ENCODE peak calls at places on chromosome 16, in eight cellular contexts. T is colonic mucosa; E is CD8-positive, alpha-beta T cell; Y is DND-41; C is PC-9; B is cardiac muscle cell; O is sigmoid colon; S is ovary. F is an unnamed sample.

GRCh38 chr16:48831081-48831722 is 221.2 kb upstream of the N4BP1 start:
- DNase-seq in T (no peak), E (no peak), Y (no peak), C (no peak), B (no peak), O (no peak), S (no peak), F (no peak)

GRCh38 chr16:23694707-23695373 is 16.2 kb downstream of the PLK1 start:
- DNase-seq in T (no peak), E (no peak), Y (no peak), C (no peak), B (peak), O (no peak), S (no peak), F (no peak)

GRCh38 chr16:80323187-80323807 is 217.5 kb upstream of the DYNLRB2 start:
- DNase-seq in T (no peak), E (no peak), Y (no peak), C (no peak), B (no peak), O (no peak), S (no peak), F (peak)

GRCh38 chr16:53893731-53894435 is 189.9 kb downstream of the FTO start:
- DNase-seq in T (peak), E (no peak), Y (no peak), C (peak), B (peak), O (no peak), S (peak), F (no peak)

GRCh38 chr16:15950167-15950854 is 895 bp downstream of the ABCC1 start:
- DNase-seq in T (peak), E (peak), Y (peak), C (no peak), B (peak), O (peak), S (peak), F (no peak)

GRCh38 chr16:57191056-57191536 is 5.0 kb downstream of the RSPRY1 start:
- DNase-seq in T (no peak), E (no peak), Y (no peak), C (peak), B (peak), O (no peak), S (no peak), F (no peak)

GRCh38 chr16:57115504-57116182 is 23.3 kb downstream of the CPNE2 start:
- DNase-seq in T (no peak), E (no peak), Y (no peak), C (no peak), B (peak), O (peak), S (peak), F (no peak)

GRCh38 chr16:16014329-16015224 is 65.2 kb downstream of the ABCC1 start:
- DNase-seq in T (no peak), E (no peak), Y (no peak), C (peak), B (peak), O (peak), S (peak), F (peak)

GRCh38 chr16:86986136-86986535 is 331.1 kb downstream of the C16orf95 start:
- DNase-seq in T (no peak), E (no peak), Y (no peak), C (no peak), B (no peak), O (no peak), S (no peak), F (no peak)

GRCh38 chr16:86567701-86568571 is 1.3 kb downstream of the FOXC2 start:
- DNase-seq in T (no peak), E (no peak), Y (no peak), C (no peak), B (peak), O (no peak), S (no peak), F (no peak)

GRCh38 chr16:1533443-1533951 is at the start of gene TMEM204:
- DNase-seq in T (peak), E (peak), Y (no peak), C (no peak), B (peak), O (peak), S (peak), F (no peak)

GRCh38 chr16:71895679-71896385 is 501 bp downstream of the IST1 start:
- DNase-seq in T (peak), E (no peak), Y (peak), C (peak), B (peak), O (peak), S (no peak), F (no peak)

GRCh38 chr16:67773569-67774456 is 32.5 kb downstream of the RANBP10 start:
- DNase-seq in T (no peak), E (no peak), Y (no peak), C (no peak), B (peak), O (no peak), S (peak), F (no peak)

GRCh38 chr16:31202402-31203385 is at the start of gene PYCARD:
- DNase-seq in T (peak), E (no peak), Y (peak), C (no peak), B (peak), O (peak), S (peak), F (no peak)

GRCh38 chr16:48075398-48075797 is 80.4 kb downstream of the ABCC12 start:
- DNase-seq in T (no peak), E (no peak), Y (no peak), C (no peak), B (no peak), O (no peak), S (no peak), F (no peak)

GRCh38 chr16:15961060-15961511 is 11.7 kb downstream of the ABCC1 start:
- DNase-seq in T (no peak), E (peak), Y (peak), C (no peak), B (no peak), O (no peak), S (no peak), F (no peak)

DNA sequence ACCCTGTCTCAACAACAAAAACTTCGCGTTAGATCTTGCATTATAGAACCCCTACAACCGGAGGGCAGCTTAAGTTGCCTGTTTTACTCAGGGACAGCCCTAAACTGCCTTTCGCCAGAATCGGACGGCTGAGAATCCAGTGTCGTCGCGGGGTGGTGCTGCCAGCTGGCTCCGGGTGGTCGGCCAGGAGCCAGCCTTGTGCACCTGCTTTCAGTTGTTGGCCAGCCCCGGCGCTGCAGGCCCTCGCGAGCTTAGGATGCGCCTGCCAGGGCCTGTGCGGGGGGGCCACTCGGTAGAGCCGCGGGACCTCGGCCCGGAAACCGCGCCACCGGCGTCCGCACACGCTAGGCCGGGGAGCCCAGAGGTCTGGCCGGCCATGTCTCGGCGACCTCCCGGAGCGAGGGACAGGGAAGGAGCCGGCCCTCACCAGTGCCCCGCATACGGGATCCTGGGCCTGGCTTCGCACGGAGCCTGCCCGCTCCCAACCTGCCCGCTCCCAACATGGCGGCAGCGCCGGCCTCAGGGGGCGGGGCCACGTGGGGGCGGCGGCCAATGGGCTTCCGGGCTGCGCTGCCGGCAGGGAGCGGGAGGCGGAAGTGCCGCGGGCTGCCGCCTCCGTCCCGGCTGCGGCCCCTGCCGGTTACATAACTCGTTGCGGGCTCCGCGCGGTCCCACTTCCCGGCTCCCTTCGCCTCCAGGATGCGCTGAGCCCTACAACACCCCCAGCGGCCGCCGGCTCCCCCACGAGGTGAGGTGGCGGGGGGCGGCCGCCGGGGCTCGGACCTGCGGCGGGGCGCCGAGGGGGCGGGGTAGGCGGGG is 14.2 kb downstream of the NAA60 start:
- DNase-seq in T (peak), E (peak), Y (peak), C (peak), B (peak), O (peak), S (peak), F (peak)
- TF ChIP-seq CTCF in T (peak), E (peak), Y (peak), C (no peak), B (peak), O (no peak), S (peak), F (peak)

GRCh38 chr16:77093999-77094398 is 97.0 kb upstream of the MON1B start:
- DNase-seq in T (no peak), E (no peak), Y (no peak), C (no peak), B (no peak), O (no peak), S (no peak), F (no peak)
- H3K4me3 ChIP-seq in T (no peak), E (no peak), Y (no peak), C (no peak), B (no peak), O (no peak), S (no peak), F (no peak)

GRCh38 chr16:8849411-8850011 is 19.3 kb downstream of the CARHSP1 start:
- DNase-seq in T (no peak), E (no peak), Y (no peak), C (no peak), B (peak), O (no peak), S (no peak), F (no peak)

GRCh38 chr16:8846401-8846932 is 22.3 kb downstream of the CARHSP1 start:
- DNase-seq in T (no peak), E (no peak), Y (no peak), C (no peak), B (no peak), O (no peak), S (no peak), F (no peak)

GRCh38 chr16:8848939-8849391 is 19.8 kb downstream of the CARHSP1 start:
- DNase-seq in T (no peak), E (no peak), Y (no peak), C (no peak), B (peak), O (peak), S (no peak), F (peak)

GRCh38 chr16:8847623-8848022 is 21.2 kb downstream of the CARHSP1 start:
- DNase-seq in T (no peak), E (no peak), Y (no peak), C (no peak), B (no peak), O (no peak), S (no peak), F (no peak)

GRCh38 chr16:8848231-8848938 is 20.4 kb downstream of the CARHSP1 start:
- DNase-seq in T (no peak), E (no peak), Y (no peak), C (no peak), B (no peak), O (peak), S (no peak), F (peak)
- H3K27ac ChIP-seq in T (no peak), E (no peak), Y (no peak), C (no peak), B (peak), O (no peak), S (no peak), F (no peak)

DNA sequence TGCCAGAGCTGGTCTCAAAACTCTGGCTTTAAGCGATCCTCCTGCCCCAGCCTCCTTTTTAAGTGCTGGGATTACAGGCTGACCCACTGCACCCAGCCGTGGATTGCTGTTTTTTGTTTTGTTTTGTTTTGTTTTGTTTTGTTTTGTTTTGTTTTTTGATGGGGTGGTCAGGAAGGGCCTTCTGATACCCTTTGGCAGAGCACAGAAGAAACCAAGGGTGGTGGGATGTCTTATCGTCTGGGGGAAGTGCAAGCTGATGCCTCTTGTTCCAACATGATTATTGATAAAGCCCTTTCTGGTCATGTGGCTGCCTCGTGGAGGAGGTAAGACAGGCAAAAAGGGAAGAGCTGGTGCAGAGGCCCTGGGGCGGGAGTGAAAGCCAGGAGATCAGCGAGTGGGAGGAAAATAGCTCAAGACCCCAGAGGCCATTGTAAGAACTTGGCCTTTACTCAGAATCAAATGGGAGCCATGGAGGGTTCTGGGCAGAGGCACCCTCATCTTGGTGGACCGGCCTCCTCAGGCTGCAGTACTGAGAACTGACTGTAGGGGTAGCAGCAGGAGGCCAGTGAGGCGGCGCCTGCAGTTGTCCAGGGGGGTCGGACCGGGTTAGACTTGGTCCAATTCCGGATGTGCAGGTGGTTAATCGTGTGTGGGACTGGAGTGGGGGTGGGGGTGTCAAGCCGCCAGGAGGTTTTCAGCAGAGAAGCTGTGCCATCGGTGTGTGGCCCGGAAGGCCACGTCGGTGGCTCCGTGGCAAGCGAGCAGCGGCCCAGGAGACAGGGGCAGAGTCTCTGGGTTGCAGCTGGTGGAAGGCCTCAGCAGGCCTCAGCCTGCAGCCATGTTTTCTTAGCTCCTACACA is 84.4 kb upstream of the GSE1 start:
- DNase-seq in T (no peak), E (no peak), Y (no peak), C (no peak), B (peak), O (peak), S (no peak), F (no peak)
- TF ChIP-seq CTCF in T (no peak), E (peak), Y (peak), C (peak), B (peak), O (no peak), S (no peak), F (no peak)

GRCh38 chr16:4207229-4207628 is 34.7 kb downstream of the SRL start:
- DNase-seq in T (no peak), E (no peak), Y (no peak), C (no peak), B (no peak), O (no peak), S (no peak), F (no peak)
- H3K4me3 ChIP-seq in T (no peak), E (no peak), Y (no peak), C (no peak), B (no peak), O (no peak), S (no peak), F (no peak)

GRCh38 chr16:81987706-81988105 is 23.6 kb downstream of the SDR42E1 start:
- DNase-seq in T (no peak), E (no peak), Y (no peak), C (peak), B (no peak), O (no peak), S (no peak), F (no peak)
- H3K27ac ChIP-seq in T (no peak), E (no peak), Y (no peak), C (peak), B (no peak), O (no peak), S (no peak), F (no peak)

DNA sequence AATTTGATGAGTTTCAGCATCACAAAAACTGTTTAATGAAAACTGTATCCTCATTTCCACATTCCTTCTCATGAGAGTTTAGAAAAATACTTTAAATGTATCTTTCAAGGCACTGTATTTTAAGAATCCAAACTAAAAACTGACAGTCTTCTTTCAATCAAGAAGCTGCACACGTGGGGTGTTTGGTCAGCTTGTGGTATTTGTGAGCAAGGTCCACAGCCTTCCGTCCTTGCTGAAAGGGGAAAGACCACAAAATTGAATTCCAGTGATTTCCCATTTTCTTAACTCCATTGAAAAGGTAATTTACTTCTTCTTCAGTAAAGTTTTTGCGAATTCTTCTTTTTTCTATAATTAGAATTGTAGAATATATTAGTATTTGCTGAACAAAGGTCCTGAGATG is 3.4 kb upstream of the DYNC1LI2 start:
- DNase-seq in T (no peak), E (no peak), Y (no peak), C (no peak), B (no peak), O (no peak), S (no peak), F (no peak)
- TF ChIP-seq CTCF in T (no peak), E (no peak), Y (no peak), C (no peak), B (no peak), O (no peak), S (no peak), F (no peak)

GRCh38 chr16:427295-427694 is 1.8 kb downstream of the RAB11FIP3 start:
- DNase-seq in T (no peak), E (no peak), Y (no peak), C (no peak), B (no peak), O (no peak), S (no peak), F (no peak)

GRCh38 chr16:425740-426114 is 278 bp downstream of the RAB11FIP3 start:
- DNase-seq in T (no peak), E (no peak), Y (no peak), C (no peak), B (no peak), O (no peak), S (no peak), F (no peak)

GRCh38 chr16:425082-425718 is at the start of gene RAB11FIP3:
- DNase-seq in T (peak), E (peak), Y (peak), C (peak), B (peak), O (peak), S (peak), F (peak)

GRCh38 chr16:426906-427249 is 1.4 kb downstream of the RAB11FIP3 start:
- DNase-seq in T (no peak), E (no peak), Y (no peak), C (no peak), B (no peak), O (peak), S (no peak), F (no peak)

GRCh38 chr16:426115-426905 is 861 bp downstream of the RAB11FIP3 start:
- DNase-seq in T (peak), E (no peak), Y (peak), C (no peak), B (no peak), O (no peak), S (peak), F (no peak)
- H3K4me3 ChIP-seq in T (peak), E (peak), Y (peak), C (peak), B (peak), O (peak), S (peak), F (peak)

DNA sequence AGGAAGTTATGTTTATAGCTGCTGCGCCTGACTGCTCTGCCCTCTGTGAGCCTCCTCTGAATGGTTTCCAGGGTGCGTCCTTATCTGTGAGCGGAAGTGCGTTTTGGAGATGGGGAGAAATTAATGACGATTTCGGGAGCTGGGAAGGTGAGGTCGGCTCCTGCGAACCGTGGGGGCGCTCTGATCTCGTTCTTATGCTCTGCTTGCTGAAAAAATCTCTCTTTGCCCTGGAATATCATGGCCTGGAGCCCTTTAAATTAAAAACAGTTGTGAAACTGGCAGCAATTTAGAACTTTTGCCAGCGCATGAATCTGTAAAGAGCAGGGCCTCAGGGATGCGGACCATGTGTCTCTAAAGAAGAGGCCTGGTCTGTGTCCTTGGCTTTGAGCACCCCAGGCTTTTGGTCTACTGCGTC is 135.8 kb upstream of the ZFHX3 start:
- DNase-seq in T (no peak), E (no peak), Y (no peak), C (no peak), B (peak), O (peak), S (peak), F (no peak)
- H3K27ac ChIP-seq in T (no peak), E (no peak), Y (no peak), C (no peak), B (no peak), O (peak), S (no peak), F (peak)